ENCODE peak calls at places on chromosomes 7 and 10, in ten cellular contexts. M is OCI-LY7, K is tibial nerve, E is GM23248, H is neural progenitor cell, R is Peyer's patch, U is mesenchymal stem cell, T is IMR-90, X is hepatocyte, Z is aorta. V is an unnamed sample.
A peak's percentile ranks its signal among the peaks of the same experiment; 100 is the strongest.

GRCh38 chr7:34612671-34613070 is 45.3 kb upstream of the NPSR1 start:
- DNase-seq in M (no peak), K (no peak), E (peak; percentile 10), H (peak; percentile 4), R (no peak), U (no peak), T (no peak), X (peak; percentile 18), Z (no peak), V (no peak)

GRCh38 chr10:7410800-7411670 is at the start of gene SFMBT2:
- DNase-seq in M (peak; percentile 77), K (no peak), E (peak; percentile 77), H (peak; percentile 82), R (peak; percentile 55), U (peak; percentile 85), T (peak; percentile 49), X (peak; percentile 75), Z (peak; percentile 70), V (peak; percentile 62)

GRCh38 chr10:57925045-57925444 is 342.6 kb downstream of the IPMK start:
- DNase-seq in M (no peak), K (no peak), E (no peak), H (no peak), R (no peak), U (no peak), T (no peak), X (peak; percentile 9), Z (no peak), V (no peak)

GRCh38 chr10:30984563-30985328 is 46.9 kb downstream of the ZNF438 start:
- DNase-seq in M (no peak), K (no peak), E (peak; percentile 80), H (no peak), R (no peak), U (peak; percentile 59), T (no peak), X (no peak), Z (no peak), V (no peak)

GRCh38 chr10:92066386-92066785 is 142.8 kb downstream of the BTAF1 start:
- DNase-seq in M (no peak), K (no peak), E (no peak), H (no peak), R (no peak), U (no peak), T (no peak), X (no peak), Z (no peak), V (no peak)

GRCh38 chr7:30503273-30504212 is 1.1 kb downstream of the GGCT start:
- DNase-seq in M (peak; percentile 13), K (no peak), E (peak; percentile 36), H (no peak), R (no peak), U (peak; percentile 7), T (no peak), X (no peak), Z (no peak), V (no peak)

GRCh38 chr10:79242620-79243152 is 104.6 kb upstream of the PPIF start:
- DNase-seq in M (peak; percentile 78), K (peak; percentile 39), E (peak; percentile 95), H (peak; percentile 88), R (no peak), U (peak; percentile 90), T (peak; percentile 87), X (peak; percentile 85), Z (peak; percentile 78), V (no peak)

GRCh38 chr10:122457934-122458333 is 3.4 kb upstream of the HTRA1 start:
- DNase-seq in M (no peak), K (no peak), E (no peak), H (no peak), R (no peak), U (no peak), T (no peak), X (no peak), Z (no peak), V (no peak)

GRCh38 chr7:155997431-155998327 is 185.4 kb upstream of the SHH start:
- DNase-seq in M (no peak), K (no peak), E (no peak), H (no peak), R (peak; percentile 29), U (no peak), T (no peak), X (no peak), Z (no peak), V (no peak)

GRCh38 chr7:151256410-151257045 is 8.0 kb upstream of the SMARCD3 start:
- DNase-seq in M (no peak), K (no peak), E (peak; percentile 42), H (no peak), R (no peak), U (no peak), T (no peak), X (no peak), Z (no peak), V (no peak)

GRCh38 chr10:4226941-4227540 is 442.0 kb upstream of the KLF6 start:
- DNase-seq in M (no peak), K (no peak), E (no peak), H (no peak), R (no peak), U (no peak), T (no peak), X (no peak), Z (no peak), V (no peak)

GRCh38 chr7:105829681-105830322 is 46.6 kb downstream of the ATXN7L1 start:
- DNase-seq in M (no peak), K (no peak), E (peak; percentile 49), H (no peak), R (no peak), U (peak; percentile 83), T (peak; percentile 68), X (no peak), Z (no peak), V (no peak)

GRCh38 chr7:23298141-23298851 is 843 bp upstream of the MALSU1 start:
- DNase-seq in M (no peak), K (no peak), E (peak; percentile 53), H (no peak), R (no peak), U (no peak), T (peak; percentile 72), X (no peak), Z (no peak), V (peak; percentile 25)

GRCh38 chr7:106317971-106318370 is 33.2 kb upstream of the NAMPT start:
- DNase-seq in M (no peak), K (no peak), E (no peak), H (no peak), R (no peak), U (no peak), T (peak; percentile 36), X (no peak), Z (no peak), V (no peak)

GRCh38 chr7:116236020-116236630 is 25.8 kb downstream of the TES start:
- DNase-seq in M (peak; percentile 29), K (peak; percentile 51), E (peak; percentile 77), H (peak; percentile 56), R (no peak), U (peak; percentile 68), T (peak; percentile 65), X (peak; percentile 65), Z (no peak), V (peak; percentile 37)

GRCh38 chr10:110500515-110500905 is 2.8 kb downstream of the DUSP5 start:
- DNase-seq in M (no peak), K (no peak), E (peak; percentile 87), H (no peak), R (no peak), U (peak; percentile 94), T (peak; percentile 81), X (peak; percentile 46), Z (no peak), V (no peak)

GRCh38 chr10:80660736-80661135 is 123.0 kb downstream of the SH2D4B start:
- DNase-seq in M (no peak), K (no peak), E (no peak), H (no peak), R (no peak), U (no peak), T (no peak), X (no peak), Z (peak; percentile 53), V (no peak)

GRCh38 chr7:15167912-15168311 is 265.4 kb upstream of the DGKB start:
- DNase-seq in M (no peak), K (no peak), E (no peak), H (no peak), R (no peak), U (no peak), T (no peak), X (peak; percentile 52), Z (no peak), V (no peak)

GRCh38 chr7:127516320-127516719 is 69.1 kb downstream of the GCC1 start:
- DNase-seq in M (no peak), K (no peak), E (no peak), H (no peak), R (no peak), U (no peak), T (no peak), X (no peak), Z (no peak), V (no peak)

GRCh38 chr10:69073731-69074130 is 14.2 kb upstream of the SRGN start:
- DNase-seq in M (no peak), K (no peak), E (no peak), H (no peak), R (no peak), U (no peak), T (no peak), X (no peak), Z (no peak), V (no peak)
- H3K4me1 ChIP-seq in M (peaks cover 3% of the 10 kb centered on the region), K (no peaks in the 10 kb centered on the region), E (no peaks in the 10 kb centered on the region), H (no peaks in the 10 kb centered on the region), R (no peaks in the 10 kb centered on the region), U (peaks cover 4% of the 10 kb centered on the region), T (no peaks in the 10 kb centered on the region), X (no peaks in the 10 kb centered on the region), Z (no peaks in the 10 kb centered on the region), V (no peaks in the 10 kb centered on the region)

GRCh38 chr10:128050117-128050516 is 76.1 kb downstream of the MKI67 start:
- DNase-seq in M (no peak), K (no peak), E (no peak), H (no peak), R (no peak), U (no peak), T (no peak), X (no peak), Z (peak; percentile 15), V (no peak)
- H3K4me3 ChIP-seq in M (no peak overlapping the region), K (no peak overlapping the region), E (no peak overlapping the region), H (no peak overlapping the region), R (no peak overlapping the region), U (no peak overlapping the region), T (no peak overlapping the region), X (no peak overlapping the region), Z (no peak overlapping the region), V (no peak overlapping the region)

GRCh38 chr7:47577351-47577919 is 4.5 kb downstream of the TNS3 start:
- DNase-seq in M (peak; percentile 38), K (no peak), E (no peak), H (no peak), R (no peak), U (no peak), T (no peak), X (no peak), Z (no peak), V (no peak)
- H3K4me1 ChIP-seq in M (peaks cover 83% of the 10 kb centered on the region), K (peaks cover 91% of the 10 kb centered on the region), E (peaks cover 50% of the 10 kb centered on the region), H (peaks cover 15% of the 10 kb centered on the region), R (peaks cover 14% of the 10 kb centered on the region), U (peaks cover 39% of the 10 kb centered on the region), T (peaks cover 49% of the 10 kb centered on the region), X (peaks cover 79% of the 10 kb centered on the region), Z (peaks cover 6% of the 10 kb centered on the region), V (peaks cover 59% of the 10 kb centered on the region)

DNA sequence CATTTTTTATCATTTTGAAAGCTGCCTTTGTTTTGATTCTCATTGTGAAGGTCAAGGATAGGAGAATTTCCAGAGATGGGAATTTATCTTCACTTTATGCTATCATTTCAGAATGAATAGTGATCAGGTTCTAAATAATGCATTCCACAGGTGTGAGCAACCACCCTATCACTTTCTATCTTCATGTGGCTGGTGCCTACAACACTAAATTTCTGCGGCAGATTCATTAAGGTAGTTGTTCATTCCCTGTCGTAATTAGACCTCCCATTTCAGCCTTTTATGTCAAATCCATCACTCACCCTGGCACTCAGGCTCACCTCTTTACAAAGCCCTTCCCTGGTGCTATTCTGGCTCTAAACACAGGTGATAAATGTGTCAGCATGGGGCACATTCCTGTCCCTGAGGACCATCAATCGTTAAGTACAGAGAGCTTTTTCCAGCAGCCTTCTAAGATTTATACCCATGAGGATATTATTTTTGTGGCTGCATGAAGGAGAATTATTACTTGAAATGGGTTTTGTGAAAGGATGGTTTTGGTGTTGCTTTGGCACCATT is 300.0 kb upstream of the C7orf33 start:
- DNase-seq in M (no peak), K (no peak), E (no peak), H (no peak), R (no peak), U (no peak), T (no peak), X (no peak), Z (no peak), V (no peak)
- H3K4me3 ChIP-seq in M (no peak overlapping the region), K (no peak overlapping the region), E (no peak overlapping the region), H (no peak overlapping the region), R (no peak overlapping the region), U (no peak overlapping the region), T (no peak overlapping the region), X (no peak overlapping the region), Z (no peak overlapping the region), V (no peak overlapping the region)

V was measured in HAP-1.